ENCODE peak calls at places on chromosomes 2 and 18, in seven cellular contexts. J is hepatocyte, D is left lung, B is brain microvascular endothelial cell, M is spleen, R is heart right ventricle, F is adrenal gland. G is an unnamed sample.

GRCh38 chr18:79380816-79381806 is 14.6 kb upstream of the NFATC1 start:
- DNase-seq in J (peak), D (peak), B (no peak), M (peak), R (peak), F (peak), G (peak)

GRCh38 chr2:422676-423435 is 135.0 kb upstream of the ALKAL2 start:
- DNase-seq in J (no peak), D (no peak), B (no peak), M (no peak), R (no peak), F (no peak), G (no peak)

GRCh38 chr2:46434851-46435273 is 44.5 kb upstream of the TMEM247 start:
- DNase-seq in J (no peak), D (no peak), B (peak), M (no peak), R (no peak), F (no peak), G (peak)

GRCh38 chr2:108923736-108924443 is 65.1 kb downstream of the EDAR start:
- DNase-seq in J (no peak), D (no peak), B (no peak), M (peak), R (no peak), F (no peak), G (no peak)

GRCh38 chr18:76273036-76273545 is 222.0 kb downstream of the ZNF516 start:
- DNase-seq in J (no peak), D (no peak), B (no peak), M (no peak), R (no peak), F (no peak), G (no peak)

GRCh38 chr2:3641841-3642421 is 16.1 kb upstream of the ALLC start:
- DNase-seq in J (no peak), D (peak), B (no peak), M (peak), R (no peak), F (no peak), G (no peak)

GRCh38 chr2:109279243-109279860 is 150.3 kb downstream of the SH3RF3 start:
- DNase-seq in J (no peak), D (no peak), B (no peak), M (no peak), R (no peak), F (peak), G (no peak)

GRCh38 chr2:102488063-102488462 is 15.0 kb downstream of the SLC9A4 start:
- DNase-seq in J (peak), D (no peak), B (peak), M (no peak), R (no peak), F (no peak), G (peak)

GRCh38 chr2:99278793-99279291 is 22.2 kb downstream of the LYG1 start:
- DNase-seq in J (peak), D (no peak), B (peak), M (no peak), R (no peak), F (peak), G (peak)

GRCh38 chr2:149877064-149877463 is 289.5 kb upstream of the MMADHC start:
- DNase-seq in J (no peak), D (no peak), B (no peak), M (no peak), R (no peak), F (no peak), G (no peak)

GRCh38 chr2:183248866-183249567 is 124.8 kb downstream of the NUP35 start:
- DNase-seq in J (peak), D (no peak), B (peak), M (no peak), R (no peak), F (no peak), G (peak)

GRCh38 chr2:206736935-206737334 is 18.7 kb upstream of the DYTN start:
- DNase-seq in J (no peak), D (no peak), B (no peak), M (no peak), R (no peak), F (no peak), G (no peak)

GRCh38 chr2:225526731-225527427 is 127.4 kb downstream of the NYAP2 start:
- DNase-seq in J (no peak), D (no peak), B (no peak), M (no peak), R (no peak), F (no peak), G (no peak)

GRCh38 chr2:104852161-104852689 is 1.7 kb upstream of the POU3F3 start:
- DNase-seq in J (no peak), D (peak), B (no peak), M (no peak), R (peak), F (no peak), G (no peak)

GRCh38 chr2:128446866-128447537 is 128.3 kb upstream of the HS6ST1 start:
- DNase-seq in J (no peak), D (peak), B (no peak), M (peak), R (no peak), F (peak), G (no peak)

GRCh38 chr18:54679318-54680149 is 88.5 kb downstream of the DYNAP start:
- DNase-seq in J (peak), D (no peak), B (peak), M (no peak), R (no peak), F (no peak), G (peak)

GRCh38 chr2:33134764-33135560 is 188.2 kb downstream of the LTBP1 start:
- DNase-seq in J (no peak), D (no peak), B (no peak), M (no peak), R (no peak), F (no peak), G (no peak)

GRCh38 chr2:108329771-108330170 is 41.1 kb downstream of the SULT1C2 start:
- DNase-seq in J (no peak), D (no peak), B (no peak), M (no peak), R (no peak), F (no peak), G (no peak)

GRCh38 chr2:13114391-13114790 is 397.7 kb downstream of the TRIB2 start:
- DNase-seq in J (peak), D (no peak), B (peak), M (no peak), R (no peak), F (peak), G (no peak)

GRCh38 chr18:24398515-24398914 is 891 bp upstream of the OSBPL1A start:
- DNase-seq in J (peak), D (no peak), B (peak), M (no peak), R (no peak), F (peak), G (no peak)

DNA sequence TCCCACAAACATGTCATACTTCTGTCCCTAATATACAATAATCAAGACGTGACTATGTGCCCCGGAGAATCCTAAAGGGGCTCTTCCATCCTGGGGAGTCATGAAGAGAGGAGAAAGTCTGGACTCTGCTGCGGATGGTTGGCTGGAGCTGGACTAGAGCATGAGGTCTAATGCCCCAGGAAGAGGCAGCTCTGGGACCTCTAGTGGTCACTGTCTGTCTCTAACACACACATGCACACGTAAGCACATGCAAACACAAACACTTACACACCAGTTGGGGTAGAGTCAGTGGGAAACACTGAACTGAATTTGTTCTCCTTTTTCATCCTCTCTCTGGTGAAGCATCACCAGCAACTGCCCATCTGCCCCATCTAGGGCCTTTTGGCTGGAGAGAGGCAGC is 271.6 kb downstream of the TDRD15 start:
- DNase-seq in J (peak), D (no peak), B (no peak), M (no peak), R (no peak), F (no peak), G (no peak)
- TF ChIP-seq CTCF in J (peak), D (no peak), B (no peak), M (no peak), R (peak), F (no peak), G (no peak)

DNA sequence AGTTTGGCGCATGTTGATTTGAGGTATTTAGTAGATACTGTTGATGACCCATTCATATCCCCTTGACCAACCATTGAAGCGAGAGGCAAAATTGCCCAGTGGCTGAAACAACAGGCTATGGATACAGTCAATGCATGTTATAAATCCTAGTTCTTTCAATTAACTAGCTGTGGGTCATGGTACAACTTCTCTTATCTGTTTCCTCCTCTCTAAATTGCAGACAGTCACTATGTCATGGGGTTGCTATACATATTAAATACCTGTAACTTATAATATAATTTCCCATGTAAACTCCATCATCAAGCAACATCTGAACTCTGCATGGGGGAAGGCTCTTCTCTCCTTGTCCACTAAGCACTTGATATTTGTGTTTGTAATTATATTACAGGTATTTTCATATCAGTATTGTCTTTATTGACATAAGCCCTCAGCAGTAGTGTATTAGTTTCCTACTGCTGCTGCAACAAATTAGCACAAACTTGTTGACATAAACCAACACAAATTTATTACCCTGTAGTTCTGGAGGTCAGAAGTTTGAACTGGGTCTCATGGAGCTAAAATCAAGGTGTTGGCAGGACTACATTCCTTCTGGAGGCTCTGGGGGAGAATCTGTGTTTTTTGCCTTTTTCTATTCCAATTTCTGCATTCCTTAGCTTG is 61.7 kb upstream of the ACTR3 start:
- DNase-seq in J (no peak), D (no peak), B (no peak), M (no peak), R (no peak), F (no peak), G (no peak)
- H3K27ac ChIP-seq in J (no peak), D (no peak), B (no peak), M (no peak), R (no peak), F (no peak), G (no peak)

GRCh38 chr18:26637983-26638382 is 89.6 kb upstream of the KCTD1 start:
- DNase-seq in J (no peak), D (no peak), B (no peak), M (no peak), R (no peak), F (no peak), G (no peak)

GRCh38 chr18:26639149-26639548 is 90.8 kb upstream of the KCTD1 start:
- DNase-seq in J (no peak), D (no peak), B (no peak), M (no peak), R (no peak), F (no peak), G (no peak)

GRCh38 chr18:26646897-26647296 is 98.5 kb upstream of the KCTD1 start:
- DNase-seq in J (no peak), D (no peak), B (no peak), M (no peak), R (no peak), F (no peak), G (peak)

GRCh38 chr18:26640541-26640940 is 92.2 kb upstream of the KCTD1 start:
- DNase-seq in J (no peak), D (no peak), B (no peak), M (no peak), R (no peak), F (no peak), G (no peak)

DNA sequence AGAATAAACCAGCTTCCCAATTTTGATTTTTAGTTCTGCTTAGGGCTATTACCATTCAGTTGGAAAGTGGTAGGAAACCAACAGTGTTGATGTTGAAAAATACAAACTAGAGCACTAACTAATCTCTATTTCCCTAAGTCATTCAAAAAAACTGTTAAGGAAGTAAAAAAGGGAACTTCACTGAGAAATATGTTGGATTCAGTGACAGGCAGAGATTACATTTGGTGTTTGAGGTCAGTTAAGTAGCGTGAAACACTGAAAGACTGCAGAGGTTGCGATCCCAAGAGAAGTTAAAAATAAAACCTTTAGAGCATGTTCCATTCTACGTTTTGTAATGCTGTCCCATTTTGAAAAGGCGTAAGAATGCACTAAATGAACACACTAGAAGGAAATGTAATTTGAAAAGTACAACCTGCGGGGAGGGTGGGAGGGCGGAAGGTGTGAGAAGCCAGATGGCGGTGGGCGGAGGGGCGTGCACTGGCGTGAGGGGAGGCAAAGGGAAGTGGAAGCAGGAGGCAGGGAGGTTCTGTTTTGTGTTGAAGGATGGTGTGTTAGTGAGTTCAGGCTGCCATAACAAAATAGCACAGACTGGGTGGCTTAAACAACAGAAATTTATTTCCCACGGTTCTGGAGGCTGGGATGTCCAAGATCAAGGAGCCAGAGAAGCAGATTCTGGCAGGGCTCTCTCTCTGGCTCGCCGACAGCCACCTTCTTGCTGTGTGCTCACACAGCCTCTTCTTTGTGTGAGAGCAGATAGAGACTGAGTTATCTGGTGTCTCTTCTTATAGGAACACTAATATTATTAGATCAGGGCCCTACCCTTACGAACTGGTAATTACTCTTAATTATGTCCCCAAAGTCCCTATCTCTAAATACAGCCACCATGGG is 94.4 kb upstream of the KCTD1 start:
- DNase-seq in J (no peak), D (no peak), B (no peak), M (no peak), R (no peak), F (no peak), G (no peak)
- TF ChIP-seq CTCF in J (no peak), D (no peak), B (no peak), M (no peak), R (no peak), F (no peak), G (no peak)

DNA sequence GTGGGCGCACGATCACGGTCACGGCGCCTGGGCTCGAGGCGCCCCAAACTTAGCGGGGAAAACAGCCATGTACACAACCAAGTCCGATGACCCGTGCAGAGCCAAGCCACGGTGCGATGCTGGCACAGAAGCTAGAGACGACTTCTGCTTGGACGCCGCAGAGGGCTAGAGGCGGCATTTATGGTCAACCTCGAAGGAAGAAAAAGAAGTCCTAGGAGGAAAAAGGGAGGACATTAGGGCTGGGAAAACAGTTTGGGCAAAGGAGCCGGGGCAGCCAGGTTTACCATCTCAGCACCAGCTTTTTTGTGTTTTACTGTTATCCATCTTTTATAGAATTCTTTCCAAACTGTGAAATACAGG is 606 bp upstream of the DTNB start:
- DNase-seq in J (no peak), D (no peak), B (no peak), M (no peak), R (no peak), F (no peak), G (no peak)
- H3K27ac ChIP-seq in J (peak), D (peak), B (no peak), M (peak), R (no peak), F (peak), G (peak)

GRCh38 chr18:48974304-48975220 is 23.8 kb upstream of the SMAD7 start:
- DNase-seq in J (peak), D (no peak), B (no peak), M (no peak), R (peak), F (no peak), G (no peak)
- TF ChIP-seq CTCF in J (peak), D (no peak), B (peak), M (no peak), R (no peak), F (no peak), G (no peak)

GRCh38 chr2:174836345-174836999 is 72.2 kb upstream of the CHRNA1 start:
- DNase-seq in J (peak), D (no peak), B (peak), M (no peak), R (no peak), F (peak), G (peak)
- H3K27ac ChIP-seq in J (peak), D (no peak), B (peak), M (no peak), R (no peak), F (no peak), G (no peak)